ENCODE peak calls at places on chromosome 11, in ten cellular contexts. D, E, X, V, P, Y, G, U, B and W are unnamed samples.

GRCh38 chr11:69383946-69384547 is 90.1 kb downstream of the MYEOV start:
- DNase-seq in D (no peak), E (no peak), X (no peak), V (no peak), P (no peak), Y (no peak), G (no peak), U (no peak), B (no peak), W (peak; percentile 36)

GRCh38 chr11:108587109-108587508 is 6.5 kb downstream of the EXPH5 start:
- DNase-seq in D (no peak), E (no peak), X (no peak), V (no peak), P (no peak), Y (no peak), G (no peak), U (no peak), B (no peak), W (no peak)

GRCh38 chr11:14075679-14076078 is 113.2 kb downstream of the SPON1 start:
- DNase-seq in D (no peak), E (no peak), X (no peak), V (no peak), P (no peak), Y (no peak), G (no peak), U (no peak), B (no peak), W (no peak)

GRCh38 chr11:44621784-44622183 is 56.3 kb downstream of the CD82 start:
- DNase-seq in D (no peak), E (no peak), X (no peak), V (no peak), P (no peak), Y (no peak), G (no peak), U (no peak), B (peak; percentile 5), W (no peak)

GRCh38 chr11:76140912-76141574 is 65.3 kb downstream of the WNT11 start:
- DNase-seq in D (no peak), E (no peak), X (no peak), V (no peak), P (no peak), Y (no peak), G (no peak), U (no peak), B (no peak), W (no peak)

GRCh38 chr11:117626576-117626975 is 170.4 kb downstream of the DSCAML1 start:
- DNase-seq in D (no peak), E (no peak), X (no peak), V (no peak), P (no peak), Y (no peak), G (no peak), U (no peak), B (no peak), W (no peak)

GRCh38 chr11:413120-414081 is 1.4 kb downstream of the SIGIRR start:
- DNase-seq in D (peak; percentile 55), E (peak; percentile 54), X (no peak), V (no peak), P (no peak), Y (no peak), G (no peak), U (peak; percentile 66), B (no peak), W (no peak)

GRCh38 chr11:68052137-68052873 is 13.5 kb downstream of the TCIRG1 start:
- DNase-seq in D (no peak), E (no peak), X (no peak), V (no peak), P (no peak), Y (no peak), G (no peak), U (no peak), B (no peak), W (no peak)

GRCh38 chr11:62710001-62710345 is 2.5 kb downstream of the GNG3 start:
- DNase-seq in D (peak; percentile 55), E (no peak), X (no peak), V (no peak), P (no peak), Y (no peak), G (no peak), U (no peak), B (no peak), W (no peak)

GRCh38 chr11:95296621-95297025 is 65.6 kb upstream of the SESN3 start:
- DNase-seq in D (peak; percentile 93), E (no peak), X (no peak), V (no peak), P (no peak), Y (no peak), G (no peak), U (no peak), B (no peak), W (no peak)

GRCh38 chr11:86116386-86116726 is 47.5 kb upstream of the PICALM start:
- DNase-seq in D (no peak), E (peak; percentile 52), X (peak; percentile 81), V (no peak), P (no peak), Y (no peak), G (no peak), U (no peak), B (no peak), W (no peak)

GRCh38 chr11:69010964-69011623 is 2.0 kb downstream of the MRGPRF start:
- DNase-seq in D (peak; percentile 83), E (peak; percentile 31), X (no peak), V (no peak), P (no peak), Y (peak; percentile 89), G (peak; percentile 37), U (peak; percentile 74), B (peak; percentile 33), W (peak; percentile 90)

GRCh38 chr11:6127881-6128280 is 20.4 kb downstream of the OR56B4 start:
- DNase-seq in D (no peak), E (no peak), X (no peak), V (no peak), P (no peak), Y (no peak), G (no peak), U (no peak), B (no peak), W (no peak)

GRCh38 chr11:27524155-27524554 is 17.6 kb upstream of the LIN7C start:
- DNase-seq in D (peak; percentile 49), E (peak; percentile 61), X (no peak), V (no peak), P (peak; percentile 9), Y (no peak), G (no peak), U (no peak), B (no peak), W (no peak)

GRCh38 chr11:116866774-116867455 is 29.5 kb upstream of the APOA1 start:
- DNase-seq in D (no peak), E (no peak), X (no peak), V (no peak), P (no peak), Y (no peak), G (no peak), U (no peak), B (no peak), W (no peak)

GRCh38 chr11:27061078-27061477 is 20.5 kb downstream of the BBOX1 start:
- DNase-seq in D (no peak), E (no peak), X (no peak), V (no peak), P (no peak), Y (no peak), G (no peak), U (no peak), B (no peak), W (no peak)

GRCh38 chr11:123745764-123746451 is 4.4 kb upstream of the ZNF202 start:
- DNase-seq in D (no peak), E (no peak), X (no peak), V (no peak), P (no peak), Y (no peak), G (no peak), U (no peak), B (no peak), W (no peak)

GRCh38 chr11:47187723-47188122 is 1.5 kb upstream of the PACSIN3 start:
- DNase-seq in D (no peak), E (no peak), X (no peak), V (no peak), P (no peak), Y (no peak), G (no peak), U (no peak), B (no peak), W (no peak)

GRCh38 chr11:123853038-123853437 is 32.4 kb downstream of the TMEM225 start:
- DNase-seq in D (no peak), E (no peak), X (no peak), V (no peak), P (no peak), Y (no peak), G (no peak), U (no peak), B (no peak), W (no peak)

GRCh38 chr11:129960216-129961214 is 42.1 kb downstream of the PRDM10 start:
- DNase-seq in D (no peak), E (peak; percentile 9), X (peak; percentile 72), V (no peak), P (peak; percentile 57), Y (no peak), G (no peak), U (no peak), B (no peak), W (no peak)

GRCh38 chr11:64566042-64566914 is 24.7 kb upstream of the SLC22A12 start:
- DNase-seq in D (peak; percentile 51), E (peak; percentile 83), X (peak; percentile 20), V (no peak), P (no peak), Y (peak; percentile 73), G (peak; percentile 12), U (peak; percentile 55), B (no peak), W (peak; percentile 79)

GRCh38 chr11:64751136-64751535 is 7.2 kb upstream of the RASGRP2 start:
- DNase-seq in D (no peak), E (no peak), X (no peak), V (no peak), P (no peak), Y (no peak), G (no peak), U (no peak), B (no peak), W (no peak)

GRCh38 chr11:69312418-69313399 is 18.8 kb downstream of the MYEOV start:
- DNase-seq in D (no peak), E (no peak), X (no peak), V (no peak), P (no peak), Y (no peak), G (no peak), U (peak; percentile 39), B (no peak), W (no peak)

GRCh38 chr11:72824811-72825505 is 10.7 kb downstream of the ATG16L2 start:
- DNase-seq in D (no peak), E (no peak), X (no peak), V (no peak), P (no peak), Y (no peak), G (no peak), U (no peak), B (no peak), W (no peak)

GRCh38 chr11:2382927-2383822 is 6.1 kb downstream of the CD81 start:
- DNase-seq in D (peak; percentile 63), E (no peak), X (no peak), V (no peak), P (no peak), Y (peak; percentile 60), G (no peak), U (no peak), B (no peak), W (no peak)

GRCh38 chr11:8584096-8584495 is 9.9 kb downstream of the STK33 start:
- DNase-seq in D (no peak), E (no peak), X (no peak), V (no peak), P (no peak), Y (no peak), G (no peak), U (no peak), B (no peak), W (no peak)

GRCh38 chr11:29937526-29937925 is 79.3 kb downstream of the KCNA4 start:
- DNase-seq in D (no peak), E (no peak), X (no peak), V (no peak), P (no peak), Y (no peak), G (no peak), U (no peak), B (no peak), W (no peak)

GRCh38 chr11:43774786-43775185 is 94.2 kb downstream of the HSD17B12 start:
- DNase-seq in D (no peak), E (no peak), X (no peak), V (no peak), P (no peak), Y (no peak), G (no peak), U (no peak), B (no peak), W (no peak)